ENCODE peak calls at places on chromosomes 4 and X, in ten cellular contexts. U is retinal pigment epithelial cell; A is AG10803; O is fibroblast of mammary gland; T is hepatocyte; D is uterus; E is cardiac muscle cell; B is CD4-positive, alpha-beta T cell; Z is ovary; C is HCT116. J is an unnamed sample.

GRCh38 chrX:16712116-16712824 is at the start of gene CTPS2:
- DNase-seq in D (peak; percentile 52), U (no peak), A (peak; percentile 46), T (peak; percentile 89), C (no peak), O (peak; percentile 59), E (peak; percentile 70), B (peak; percentile 11), Z (peak; percentile 78), J (peak; percentile 58)

GRCh38 chr4:11746734-11747133 is 318.0 kb upstream of the HS3ST1 start:
- DNase-seq in C (no peak), Z (no peak), E (peak; percentile 15), O (peak; percentile 32), T (no peak), U (no peak), B (no peak), A (no peak), D (no peak), J (peak; percentile 27)

GRCh38 chrX:68920541-68920940 is 91.7 kb downstream of the EFNB1 start:
- DNase-seq in B (no peak), E (peak; percentile 60), Z (peak; percentile 46), C (no peak), A (no peak), U (no peak), T (no peak), O (peak; percentile 16), D (peak; percentile 31), J (no peak)

GRCh38 chr4:1075266-1075665 is 38.1 kb downstream of the RNF212 start:
- DNase-seq in E (no peak), D (no peak), T (peak; percentile 3), Z (peak; percentile 6), U (no peak), O (no peak), A (no peak), C (no peak), B (no peak), J (no peak)

GRCh38 chrX:118901991-118902390 is 72.4 kb upstream of the LONRF3 start:
- DNase-seq in A (no peak), D (no peak), O (no peak), Z (no peak), U (no peak), T (no peak), C (no peak), B (no peak), E (no peak), J (no peak)

GRCh38 chr4:130238121-130238520 is 1142.2 kb downstream of the C4orf33 start:
- DNase-seq in A (no peak), U (no peak), T (no peak), O (peak; percentile 20), Z (no peak), B (no peak), D (no peak), E (no peak), C (no peak), J (no peak)

GRCh38 chr4:13515268-13515667 is 29.0 kb downstream of the NKX3-2 start:
- DNase-seq in C (no peak), D (no peak), A (no peak), Z (no peak), U (no peak), T (no peak), E (no peak), B (no peak), O (no peak), J (no peak)

GRCh38 chrX:41350976-41351569 is 17.1 kb downstream of the DDX3X start:
- DNase-seq in O (no peak), A (no peak), Z (no peak), U (no peak), E (no peak), C (no peak), D (no peak), T (no peak), B (no peak), J (peak; percentile 28)

GRCh38 chr4:5631352-5632042 is 76.9 kb downstream of the EVC2 start:
- DNase-seq in D (no peak), O (no peak), B (no peak), U (no peak), C (no peak), E (peak; percentile 69), T (no peak), A (no peak), Z (peak; percentile 44), J (no peak)

GRCh38 chr4:15110120-15110571 is 107.9 kb downstream of the CPEB2 start:
- DNase-seq in U (peak; percentile 9), E (no peak), C (no peak), O (no peak), Z (no peak), B (no peak), T (peak; percentile 56), A (no peak), D (no peak), J (no peak)

GRCh38 chrX:153670748-153671588 is 2.6 kb downstream of the PNCK start:
- DNase-seq in B (no peak), T (no peak), U (no peak), A (no peak), O (no peak), D (no peak), E (no peak), Z (no peak), C (no peak), J (no peak)

GRCh38 chrX:56788229-56788628 is 59.2 kb downstream of the NBDY start:
- DNase-seq in Z (peak; percentile 48), C (no peak), D (peak; percentile 15), T (no peak), E (no peak), B (no peak), O (no peak), U (no peak), A (no peak), J (no peak)

GRCh38 chr4:24973471-24974251 is 57.1 kb downstream of the LGI2 start:
- DNase-seq in A (peak; percentile 13), C (no peak), O (no peak), E (no peak), D (no peak), T (peak; percentile 17), B (no peak), U (no peak), Z (no peak), J (peak; percentile 35)

GRCh38 chr4:75834095-75834771 is 68.0 kb downstream of the PPEF2 start:
- DNase-seq in Z (no peak), O (peak; percentile 56), D (no peak), B (no peak), U (no peak), E (no peak), T (no peak), C (no peak), A (no peak), J (no peak)

GRCh38 chr4:121421594-121421993 is 40.8 kb upstream of the QRFPR start:
- DNase-seq in O (peak; percentile 12), T (no peak), B (no peak), U (no peak), Z (no peak), D (no peak), A (no peak), E (peak; percentile 32), C (peak; percentile 13), J (no peak)

GRCh38 chr4:25485104-25485503 is 108.0 kb downstream of the ANAPC4 start:
- DNase-seq in O (no peak), D (no peak), E (no peak), T (no peak), Z (no peak), C (no peak), A (no peak), B (no peak), U (no peak), J (no peak)

GRCh38 chr4:19850909-19851308 is 400.8 kb upstream of the SLIT2 start:
- DNase-seq in U (peak; percentile 91), B (no peak), A (peak; percentile 28), Z (no peak), C (peak; percentile 31), T (no peak), D (no peak), E (peak; percentile 60), O (peak; percentile 89), J (peak; percentile 25)
- TF ChIP-seq CTCF in U (peak; percentile 49), B (no peak), A (no peak), Z (no peak), C (no peak), T (no peak), D (no peak), E (no peak), O (peak; percentile 37), J (no peak)

DNA sequence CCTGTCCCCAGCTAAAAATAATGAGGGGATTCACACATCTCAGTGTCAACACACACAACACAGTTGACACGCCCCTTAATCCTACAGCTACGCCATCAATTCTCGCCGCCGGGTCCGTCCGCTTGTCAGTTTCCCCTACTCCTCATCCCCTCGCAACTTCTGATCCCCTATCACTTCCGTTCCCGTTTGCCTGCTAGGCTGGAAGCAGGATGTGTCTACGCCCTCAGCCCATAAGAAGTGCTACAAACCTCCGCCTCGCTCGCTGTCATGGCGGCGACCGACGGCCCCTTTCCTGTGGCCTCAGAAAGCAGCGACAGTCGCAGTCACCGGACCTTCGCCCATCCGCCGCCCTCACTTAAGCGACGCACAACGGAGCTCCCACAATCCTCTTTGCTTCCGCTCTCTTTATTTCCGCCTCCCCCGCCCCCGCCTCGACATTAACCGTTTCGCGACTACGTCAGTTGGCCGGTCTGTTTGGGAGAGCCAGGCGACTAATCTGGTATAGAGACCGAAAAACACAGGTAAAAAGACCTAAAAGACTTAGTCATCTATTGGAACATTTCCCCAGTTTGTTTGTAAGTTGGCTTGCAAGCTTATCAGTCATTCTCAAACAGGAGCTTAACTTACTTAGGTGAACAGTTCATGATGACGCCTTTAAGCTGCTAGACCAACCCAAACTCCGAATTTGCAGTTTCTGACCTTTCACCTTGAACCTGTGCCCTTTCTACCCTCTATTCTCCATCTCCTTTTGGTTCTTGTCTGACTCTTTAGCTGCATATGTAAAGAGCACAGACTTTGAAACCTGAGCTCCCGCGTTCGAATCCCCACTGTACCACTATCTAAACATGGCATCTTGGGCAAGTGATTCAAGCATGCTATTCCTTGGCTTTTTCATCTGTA is at the start of gene SLC25A53:
- DNase-seq in C (peak; percentile 70), T (peak; percentile 84), B (peak; percentile 48), Z (peak; percentile 78), U (peak; percentile 49), O (peak; percentile 75), A (peak; percentile 74), D (peak; percentile 75), E (peak; percentile 83), J (peak; percentile 76)
- TF ChIP-seq CTCF in C (no peak), T (no peak), B (no peak), Z (peak; percentile 20), U (no peak), O (no peak), A (no peak), D (no peak), E (no peak), J (no peak)

GRCh38 chrX:149825424-149825823 is 43.7 kb downstream of the MAGEA9 start:
- DNase-seq in O (peak; percentile 2), A (no peak), C (peak; percentile 7), E (peak; percentile 19), U (no peak), Z (no peak), D (no peak), B (no peak), T (no peak), J (peak; percentile 1)
- TF ChIP-seq CTCF in O (peak; percentile 21), A (peak; percentile 25), C (peak; percentile 54), E (peak; percentile 43), U (peak; percentile 45), Z (no peak), D (no peak), B (peak; percentile 28), T (peak; percentile 22), J (peak; percentile 36)

DNA sequence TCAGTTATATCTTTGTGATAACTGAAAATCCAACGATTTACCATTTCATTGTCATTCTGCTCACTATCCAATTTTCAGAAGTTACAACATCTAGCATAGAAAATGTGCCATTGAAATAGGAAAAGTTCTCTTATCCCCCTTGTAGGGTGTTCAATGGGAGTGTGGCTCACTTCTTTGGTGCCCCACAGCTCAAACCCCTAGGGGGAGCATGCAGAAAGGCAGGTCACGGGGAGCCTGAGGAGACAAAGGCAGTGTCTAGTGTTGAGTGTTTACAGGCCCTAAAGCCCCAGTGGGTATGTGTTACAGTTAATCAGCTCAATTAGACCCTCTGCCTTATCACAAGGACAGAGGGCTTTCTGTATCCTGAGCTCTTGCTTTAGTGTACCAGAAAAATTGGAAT is 243.4 kb upstream of the GRID2 start:
- DNase-seq in E (no peak), O (no peak), C (no peak), A (no peak), Z (no peak), D (no peak), T (no peak), B (no peak), U (no peak), J (no peak)
- TF ChIP-seq CTCF in E (no peak), O (no peak), C (peak; percentile 28), A (no peak), Z (no peak), D (no peak), T (no peak), B (no peak), U (no peak), J (no peak)

J was measured in fibroblast of villous mesenchyme.